ENCODE peak calls at places on chromosomes 11 and 22, in five cellular contexts. One of them, this sample, is unnamed. For H3K9me3, the result is how much of the 10 kb centered on the place peaks cover.

GRCh38 chr22:35445933-35446332 is 46.0 kb downstream of the MCM5 start:
- DNase-seq in psoas muscle: no peak
- DNase-seq in DND-41: no peak
- DNase-seq in left lung: no peak
- DNase-seq in uterus: no peak
- DNase-seq in this sample: no peak

GRCh38 chr11:64987998-64988854 is 8.5 kb downstream of the BATF2 start:
- DNase-seq in psoas muscle: no peak
- DNase-seq in DND-41: no peak
- DNase-seq in left lung: no peak
- DNase-seq in uterus: no peak
- DNase-seq in this sample: no peak

GRCh38 chr11:2991477-2992233 is 474 bp downstream of the NAP1L4 start:
- DNase-seq in psoas muscle: no peak
- DNase-seq in DND-41: no peak
- DNase-seq in left lung: peak
- DNase-seq in uterus: no peak
- DNase-seq in this sample: no peak

GRCh38 chr11:66015094-66015881 is 3.5 kb downstream of the CST6 start:
- DNase-seq in psoas muscle: no peak
- DNase-seq in DND-41: no peak
- DNase-seq in left lung: no peak
- DNase-seq in uterus: no peak
- DNase-seq in this sample: no peak

GRCh38 chr11:11366793-11367192 is 13.7 kb upstream of the CSNK2A3 start:
- DNase-seq in psoas muscle: no peak
- DNase-seq in DND-41: no peak
- DNase-seq in left lung: no peak
- DNase-seq in uterus: no peak
- DNase-seq in this sample: no peak

GRCh38 chr11:111557425-111558111 is 17.0 kb downstream of the LAYN start:
- DNase-seq in psoas muscle: no peak
- DNase-seq in DND-41: no peak
- DNase-seq in left lung: no peak
- DNase-seq in uterus: no peak
- DNase-seq in this sample: no peak

GRCh38 chr11:130849215-130849568 is 67.1 kb downstream of the SNX19 start:
- DNase-seq in psoas muscle: no peak
- DNase-seq in DND-41: no peak
- DNase-seq in left lung: no peak
- DNase-seq in uterus: no peak
- DNase-seq in this sample: no peak

GRCh38 chr11:61963282-61964057 is 4.0 kb downstream of the FTH1 start:
- DNase-seq in psoas muscle: no peak
- DNase-seq in DND-41: no peak
- DNase-seq in left lung: peak
- DNase-seq in uterus: peak
- DNase-seq in this sample: peak

GRCh38 chr22:36351921-36352774 is 35.6 kb downstream of the MYH9 start:
- DNase-seq in psoas muscle: no peak
- DNase-seq in DND-41: no peak
- DNase-seq in left lung: no peak
- DNase-seq in uterus: no peak
- DNase-seq in this sample: no peak

GRCh38 chr22:26066534-26066933 is 102.7 kb upstream of the SEZ6L start:
- DNase-seq in psoas muscle: no peak
- DNase-seq in DND-41: no peak
- DNase-seq in left lung: no peak
- DNase-seq in uterus: no peak
- DNase-seq in this sample: no peak

GRCh38 chr11:64915366-64915887 is 1.6 kb downstream of the ATG2A start:
- DNase-seq in psoas muscle: no peak
- DNase-seq in DND-41: no peak
- DNase-seq in left lung: no peak
- DNase-seq in uterus: no peak
- DNase-seq in this sample: no peak

GRCh38 chr11:10885703-10886363 is 28.0 kb upstream of the ZBED5 start:
- DNase-seq in psoas muscle: no peak
- DNase-seq in DND-41: no peak
- DNase-seq in left lung: no peak
- DNase-seq in uterus: no peak
- DNase-seq in this sample: no peak

GRCh38 chr22:20638143-20638870 is 130.9 kb downstream of the MED15 start:
- DNase-seq in psoas muscle: no peak
- DNase-seq in DND-41: no peak
- DNase-seq in left lung: no peak
- DNase-seq in uterus: no peak
- DNase-seq in this sample: no peak

GRCh38 chr22:25741692-25742626 is at the start of gene MYO18B:
- DNase-seq in psoas muscle: peak
- DNase-seq in DND-41: no peak
- DNase-seq in left lung: no peak
- DNase-seq in uterus: no peak
- DNase-seq in this sample: no peak

GRCh38 chr11:66684635-66685034 is 6.9 kb upstream of the RBM4B start:
- DNase-seq in psoas muscle: no peak
- DNase-seq in DND-41: no peak
- DNase-seq in left lung: no peak
- DNase-seq in uterus: no peak
- DNase-seq in this sample: no peak

GRCh38 chr11:108370315-108370714 is 97.0 kb downstream of the C11orf65 start:
- DNase-seq in psoas muscle: no peak
- DNase-seq in DND-41: no peak
- DNase-seq in left lung: no peak
- DNase-seq in uterus: no peak
- DNase-seq in this sample: no peak

GRCh38 chr22:17845790-17846189 is 71.5 kb upstream of the BID start:
- DNase-seq in psoas muscle: no peak
- DNase-seq in DND-41: no peak
- DNase-seq in left lung: no peak
- DNase-seq in uterus: peak
- DNase-seq in this sample: no peak

GRCh38 chr11:112173152-112173551 is 2.2 kb upstream of the BCO2 start:
- DNase-seq in psoas muscle: peak
- DNase-seq in DND-41: no peak
- DNase-seq in left lung: peak
- DNase-seq in uterus: no peak
- DNase-seq in this sample: no peak

GRCh38 chr11:69010361-69010891 is 2.6 kb downstream of the MRGPRF start:
- DNase-seq in psoas muscle: no peak
- DNase-seq in DND-41: no peak
- DNase-seq in left lung: no peak
- DNase-seq in uterus: no peak
- DNase-seq in this sample: no peak

GRCh38 chr11:838441-839279 is 3.7 kb downstream of the POLR2L start:
- DNase-seq in psoas muscle: no peak
- DNase-seq in DND-41: no peak
- DNase-seq in left lung: no peak
- DNase-seq in uterus: no peak
- DNase-seq in this sample: no peak

GRCh38 chr11:706957-707816 is 1.2 kb downstream of the EPS8L2 start:
- DNase-seq in psoas muscle: peak
- DNase-seq in DND-41: no peak
- DNase-seq in left lung: peak
- DNase-seq in uterus: no peak
- DNase-seq in this sample: no peak

GRCh38 chr22:46652081-46652929 is 32.1 kb downstream of the GRAMD4 start:
- DNase-seq in psoas muscle: no peak
- DNase-seq in DND-41: no peak
- DNase-seq in left lung: no peak
- DNase-seq in uterus: no peak
- DNase-seq in this sample: no peak

GRCh38 chr11:115623021-115623451 is 118.8 kb upstream of the CADM1 start:
- DNase-seq in psoas muscle: peak
- DNase-seq in DND-41: no peak
- DNase-seq in left lung: peak
- DNase-seq in uterus: peak
- DNase-seq in this sample: no peak

GRCh38 chr22:38115423-38116205 is 5.1 kb upstream of the BAIAP2L2 start:
- DNase-seq in psoas muscle: no peak
- DNase-seq in DND-41: no peak
- DNase-seq in left lung: no peak
- DNase-seq in uterus: no peak
- DNase-seq in this sample: no peak

DNA sequence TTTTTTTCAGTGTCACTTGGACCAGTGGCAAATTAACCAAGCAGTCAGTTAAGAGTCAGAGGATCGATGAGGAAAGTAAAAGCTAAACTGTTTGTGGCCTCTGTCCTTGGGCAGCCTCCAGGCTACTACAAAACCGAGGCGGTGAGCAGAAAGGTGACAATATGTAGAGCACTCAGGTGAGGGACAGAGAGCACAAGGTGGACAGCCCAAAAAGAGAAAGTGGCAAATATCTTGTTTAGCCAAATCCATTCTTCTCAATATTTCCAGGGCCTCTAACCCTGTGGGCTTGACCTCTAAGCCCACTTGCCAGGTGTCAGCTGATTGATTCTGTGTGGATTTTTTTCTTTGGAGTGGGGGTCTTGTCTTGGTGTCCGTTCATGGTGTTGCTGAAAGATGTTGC is 4202.2 kb upstream of the OR11H1 start:
- DNase-seq in psoas muscle: no peak
- DNase-seq in DND-41: no peak
- DNase-seq in left lung: no peak
- DNase-seq in uterus: no peak
- DNase-seq in this sample: no peak
- H3K9me3 ChIP-seq in psoas muscle: under half
- H3K9me3 ChIP-seq in DND-41: under half
- H3K9me3 ChIP-seq in left lung: half or more
- H3K9me3 ChIP-seq in uterus: under half
- H3K9me3 ChIP-seq in this sample: under half

GRCh38 chr11:7869467-7869866 is 61.6 kb downstream of the OR10A6 start:
- DNase-seq in psoas muscle: no peak
- DNase-seq in DND-41: no peak
- DNase-seq in left lung: no peak
- DNase-seq in uterus: no peak
- DNase-seq in this sample: no peak

GRCh38 chr11:7871056-7871455 is 60.0 kb downstream of the OR10A6 start:
- DNase-seq in psoas muscle: no peak
- DNase-seq in DND-41: no peak
- DNase-seq in left lung: no peak
- DNase-seq in uterus: no peak
- DNase-seq in this sample: no peak

GRCh38 chr11:7874061-7874460 is 57.0 kb downstream of the OR10A6 start:
- DNase-seq in psoas muscle: no peak
- DNase-seq in DND-41: no peak
- DNase-seq in left lung: no peak
- DNase-seq in uterus: no peak
- DNase-seq in this sample: no peak

DNA sequence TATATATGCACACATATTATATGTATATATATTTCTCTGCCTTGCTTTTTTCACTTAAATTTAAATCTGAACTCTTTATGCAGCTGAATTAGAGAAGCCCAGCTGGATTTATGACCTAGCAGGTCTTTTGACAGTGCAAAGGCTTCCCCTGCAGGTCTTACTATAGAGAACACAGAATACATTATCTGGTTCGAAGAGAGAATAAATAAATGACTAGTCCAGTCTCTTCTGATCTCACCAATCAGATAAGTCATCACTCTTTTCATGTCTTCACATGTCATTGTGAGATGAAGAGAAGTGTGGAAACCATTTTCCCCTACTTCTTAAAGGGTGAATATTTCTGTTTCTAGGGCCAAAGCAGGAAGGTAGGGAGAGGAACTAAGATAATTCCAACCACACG is 58.2 kb downstream of the OR10A6 start:
- DNase-seq in psoas muscle: no peak
- DNase-seq in DND-41: no peak
- DNase-seq in left lung: no peak
- DNase-seq in uterus: no peak
- DNase-seq in this sample: no peak
- H3K4me3 ChIP-seq in psoas muscle: no peak
- H3K4me3 ChIP-seq in DND-41: no peak
- H3K4me3 ChIP-seq in left lung: no peak
- H3K4me3 ChIP-seq in uterus: no peak
- H3K4me3 ChIP-seq in this sample: no peak

GRCh38 chr11:121551463-121551862 is 98.7 kb upstream of the SORL1-AS1 start:
- DNase-seq in psoas muscle: no peak
- DNase-seq in DND-41: no peak
- DNase-seq in left lung: no peak
- DNase-seq in uterus: no peak
- DNase-seq in this sample: no peak
- H3K27ac ChIP-seq in psoas muscle: no peak
- H3K27ac ChIP-seq in DND-41: no peak
- H3K27ac ChIP-seq in left lung: no peak
- H3K27ac ChIP-seq in uterus: no peak
- H3K27ac ChIP-seq in this sample: no peak

GRCh38 chr22:48424201-48424627 is 1403.5 kb downstream of the BRD1 start:
- DNase-seq in psoas muscle: no peak
- DNase-seq in DND-41: no peak
- DNase-seq in left lung: no peak
- DNase-seq in uterus: no peak
- DNase-seq in this sample: no peak

GRCh38 chr22:48423481-48423901 is 1404.2 kb downstream of the BRD1 start:
- DNase-seq in psoas muscle: no peak
- DNase-seq in DND-41: no peak
- DNase-seq in left lung: no peak
- DNase-seq in uterus: no peak
- DNase-seq in this sample: no peak

GRCh38 chr22:48425091-48425506 is 1402.6 kb downstream of the BRD1 start:
- DNase-seq in psoas muscle: no peak
- DNase-seq in DND-41: no peak
- DNase-seq in left lung: no peak
- DNase-seq in uterus: no peak
- DNase-seq in this sample: no peak

GRCh38 chr22:48422900-48423480 is 1404.7 kb downstream of the BRD1 start:
- DNase-seq in psoas muscle: no peak
- DNase-seq in DND-41: no peak
- DNase-seq in left lung: no peak
- DNase-seq in uterus: no peak
- DNase-seq in this sample: no peak

GRCh38 chr22:48424661-48425060 is 1403.0 kb downstream of the BRD1 start:
- DNase-seq in psoas muscle: no peak
- DNase-seq in DND-41: no peak
- DNase-seq in left lung: no peak
- DNase-seq in uterus: no peak
- DNase-seq in this sample: no peak
- H3K9me3 ChIP-seq in psoas muscle: under half
- H3K9me3 ChIP-seq in DND-41: under half
- H3K9me3 ChIP-seq in left lung: under half
- H3K9me3 ChIP-seq in uterus: under half
- H3K9me3 ChIP-seq in this sample: under half

DNA sequence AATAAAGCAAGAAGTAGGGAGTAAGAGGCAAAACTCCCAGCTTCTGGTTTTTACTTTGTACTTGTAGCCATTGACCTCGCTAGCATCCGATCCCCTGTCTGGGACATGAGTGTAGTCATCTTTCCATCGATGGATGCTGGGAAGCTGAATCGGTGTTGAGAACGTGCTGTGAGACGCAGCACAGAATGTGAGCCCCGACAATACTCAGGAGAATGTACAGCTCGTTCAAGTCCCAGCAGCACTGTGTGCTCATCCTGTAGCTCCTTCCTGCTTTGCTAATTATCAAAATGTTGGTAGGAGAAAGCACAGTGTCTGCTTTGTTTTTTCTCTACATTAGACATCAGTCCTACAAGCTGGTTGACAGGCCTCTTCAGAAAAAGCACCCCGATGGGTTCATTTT is 56.6 kb downstream of the JAM3 start:
- DNase-seq in psoas muscle: no peak
- DNase-seq in DND-41: no peak
- DNase-seq in left lung: no peak
- DNase-seq in uterus: no peak
- DNase-seq in this sample: no peak
- H3K4me3 ChIP-seq in psoas muscle: peak
- H3K4me3 ChIP-seq in DND-41: no peak
- H3K4me3 ChIP-seq in left lung: peak
- H3K4me3 ChIP-seq in uterus: peak
- H3K4me3 ChIP-seq in this sample: no peak

This sample was measured in CD8-positive, alpha-beta memory T cell.